ENCODE peak calls at places on chromosomes 11 and 22, in nine cellular contexts. One of them, this sample, is unnamed.

GRCh38 chr11:116373107-116373506 is 399.7 kb downstream of the BUD13 start:
- DNase-seq in WTC11: no peak
- DNase-seq in AG10803: no peak
- DNase-seq in endothelial cell: no peak
- DNase-seq in endodermal cell: no peak
- DNase-seq in adrenal gland: no peak
- DNase-seq in pancreas: no peak
- DNase-seq in HepG2: no peak
- DNase-seq in left lung: no peak
- DNase-seq in this sample: no peak

GRCh38 chr11:123798513-123799252 is 7.5 kb downstream of the OR6M1 start:
- DNase-seq in WTC11: no peak
- DNase-seq in AG10803: no peak
- DNase-seq in endothelial cell: no peak
- DNase-seq in endodermal cell: no peak
- DNase-seq in adrenal gland: no peak
- DNase-seq in pancreas: peak; percentile 40
- DNase-seq in HepG2: no peak
- DNase-seq in left lung: no peak
- DNase-seq in this sample: no peak

GRCh38 chr11:623999-624704 is 603 bp downstream of the CDHR5 start:
- DNase-seq in WTC11: no peak
- DNase-seq in AG10803: peak; percentile 18
- DNase-seq in endothelial cell: no peak
- DNase-seq in endodermal cell: peak; percentile 47
- DNase-seq in adrenal gland: no peak
- DNase-seq in pancreas: no peak
- DNase-seq in HepG2: no peak
- DNase-seq in left lung: no peak
- DNase-seq in this sample: no peak

GRCh38 chr11:35786918-35787557 is 124.5 kb downstream of the TRIM44 start:
- DNase-seq in WTC11: peak; percentile 17
- DNase-seq in AG10803: peak; percentile 77
- DNase-seq in endothelial cell: no peak
- DNase-seq in endodermal cell: peak; percentile 57
- DNase-seq in adrenal gland: no peak
- DNase-seq in pancreas: no peak
- DNase-seq in HepG2: no peak
- DNase-seq in left lung: no peak
- DNase-seq in this sample: peak; percentile 21

GRCh38 chr11:15629690-15630321 is 515.1 kb downstream of the INSC start:
- DNase-seq in WTC11: peak; percentile 74
- DNase-seq in AG10803: no peak
- DNase-seq in endothelial cell: peak; percentile 56
- DNase-seq in endodermal cell: peak; percentile 90
- DNase-seq in adrenal gland: no peak
- DNase-seq in pancreas: peak; percentile 13
- DNase-seq in HepG2: peak; percentile 16
- DNase-seq in left lung: no peak
- DNase-seq in this sample: peak; percentile 22

GRCh38 chr11:61725632-61726280 is 26.7 kb upstream of the MYRF start:
- DNase-seq in WTC11: no peak
- DNase-seq in AG10803: no peak
- DNase-seq in endothelial cell: no peak
- DNase-seq in endodermal cell: no peak
- DNase-seq in adrenal gland: no peak
- DNase-seq in pancreas: no peak
- DNase-seq in HepG2: no peak
- DNase-seq in left lung: no peak
- DNase-seq in this sample: no peak

GRCh38 chr11:86955674-86956522 is 703 bp upstream of the FZD4 start:
- DNase-seq in WTC11: peak; percentile 84
- DNase-seq in AG10803: peak; percentile 47
- DNase-seq in endothelial cell: peak; percentile 90
- DNase-seq in endodermal cell: peak; percentile 94
- DNase-seq in adrenal gland: peak; percentile 88
- DNase-seq in pancreas: peak; percentile 81
- DNase-seq in HepG2: peak; percentile 88
- DNase-seq in left lung: peak; percentile 80
- DNase-seq in this sample: peak; percentile 69

GRCh38 chr11:111748035-111748804 is 18.0 kb downstream of the PPP2R1B start:
- DNase-seq in WTC11: no peak
- DNase-seq in AG10803: no peak
- DNase-seq in endothelial cell: no peak
- DNase-seq in endodermal cell: no peak
- DNase-seq in adrenal gland: no peak
- DNase-seq in pancreas: no peak
- DNase-seq in HepG2: no peak
- DNase-seq in left lung: no peak
- DNase-seq in this sample: no peak

GRCh38 chr11:36412781-36413383 is 97.2 kb downstream of the TRAF6 start:
- DNase-seq in WTC11: no peak
- DNase-seq in AG10803: no peak
- DNase-seq in endothelial cell: no peak
- DNase-seq in endodermal cell: peak; percentile 17
- DNase-seq in adrenal gland: no peak
- DNase-seq in pancreas: no peak
- DNase-seq in HepG2: no peak
- DNase-seq in left lung: no peak
- DNase-seq in this sample: no peak

GRCh38 chr11:61587951-61588695 is 7.2 kb upstream of the SYT7 start:
- DNase-seq in WTC11: peak; percentile 96
- DNase-seq in AG10803: no peak
- DNase-seq in endothelial cell: peak; percentile 60
- DNase-seq in endodermal cell: peak; percentile 96
- DNase-seq in adrenal gland: peak; percentile 73
- DNase-seq in pancreas: peak; percentile 57
- DNase-seq in HepG2: no peak
- DNase-seq in left lung: peak; percentile 67
- DNase-seq in this sample: no peak

GRCh38 chr11:78379039-78379670 is 38.5 kb downstream of the GAB2 start:
- DNase-seq in WTC11: no peak
- DNase-seq in AG10803: peak; percentile 30
- DNase-seq in endothelial cell: no peak
- DNase-seq in endodermal cell: no peak
- DNase-seq in adrenal gland: no peak
- DNase-seq in pancreas: no peak
- DNase-seq in HepG2: no peak
- DNase-seq in left lung: no peak
- DNase-seq in this sample: no peak

GRCh38 chr22:37638351-37639069 is 959 bp upstream of the SH3BP1 start:
- DNase-seq in WTC11: peak; percentile 21
- DNase-seq in AG10803: no peak
- DNase-seq in endothelial cell: no peak
- DNase-seq in endodermal cell: peak; percentile 77
- DNase-seq in adrenal gland: no peak
- DNase-seq in pancreas: no peak
- DNase-seq in HepG2: peak; percentile 60
- DNase-seq in left lung: no peak
- DNase-seq in this sample: no peak

GRCh38 chr11:47858169-47858543 is 10.0 kb upstream of the NUP160 start:
- DNase-seq in WTC11: no peak
- DNase-seq in AG10803: peak; percentile 91
- DNase-seq in endothelial cell: no peak
- DNase-seq in endodermal cell: no peak
- DNase-seq in adrenal gland: no peak
- DNase-seq in pancreas: no peak
- DNase-seq in HepG2: no peak
- DNase-seq in left lung: no peak
- DNase-seq in this sample: no peak

GRCh38 chr11:104852811-104853210 is 45.4 kb downstream of the CASP12 start:
- DNase-seq in WTC11: no peak
- DNase-seq in AG10803: no peak
- DNase-seq in endothelial cell: no peak
- DNase-seq in endodermal cell: no peak
- DNase-seq in adrenal gland: no peak
- DNase-seq in pancreas: no peak
- DNase-seq in HepG2: no peak
- DNase-seq in left lung: no peak
- DNase-seq in this sample: no peak

GRCh38 chr11:12868315-12869073 is 140.6 kb upstream of the RASSF10 start:
- DNase-seq in WTC11: no peak
- DNase-seq in AG10803: no peak
- DNase-seq in endothelial cell: no peak
- DNase-seq in endodermal cell: no peak
- DNase-seq in adrenal gland: no peak
- DNase-seq in pancreas: no peak
- DNase-seq in HepG2: no peak
- DNase-seq in left lung: no peak
- DNase-seq in this sample: no peak
- TF ChIP-seq CTCF in WTC11: no peak
- TF ChIP-seq CTCF in AG10803: peak; percentile 36
- TF ChIP-seq CTCF in endothelial cell: no peak
- TF ChIP-seq CTCF in endodermal cell: peak; percentile 62
- TF ChIP-seq CTCF in adrenal gland: peak; percentile 22
- TF ChIP-seq CTCF in pancreas: no peak
- TF ChIP-seq CTCF in HepG2: peak; percentile 23
- TF ChIP-seq CTCF in left lung: no peak
- TF ChIP-seq CTCF in this sample: no peak

DNA sequence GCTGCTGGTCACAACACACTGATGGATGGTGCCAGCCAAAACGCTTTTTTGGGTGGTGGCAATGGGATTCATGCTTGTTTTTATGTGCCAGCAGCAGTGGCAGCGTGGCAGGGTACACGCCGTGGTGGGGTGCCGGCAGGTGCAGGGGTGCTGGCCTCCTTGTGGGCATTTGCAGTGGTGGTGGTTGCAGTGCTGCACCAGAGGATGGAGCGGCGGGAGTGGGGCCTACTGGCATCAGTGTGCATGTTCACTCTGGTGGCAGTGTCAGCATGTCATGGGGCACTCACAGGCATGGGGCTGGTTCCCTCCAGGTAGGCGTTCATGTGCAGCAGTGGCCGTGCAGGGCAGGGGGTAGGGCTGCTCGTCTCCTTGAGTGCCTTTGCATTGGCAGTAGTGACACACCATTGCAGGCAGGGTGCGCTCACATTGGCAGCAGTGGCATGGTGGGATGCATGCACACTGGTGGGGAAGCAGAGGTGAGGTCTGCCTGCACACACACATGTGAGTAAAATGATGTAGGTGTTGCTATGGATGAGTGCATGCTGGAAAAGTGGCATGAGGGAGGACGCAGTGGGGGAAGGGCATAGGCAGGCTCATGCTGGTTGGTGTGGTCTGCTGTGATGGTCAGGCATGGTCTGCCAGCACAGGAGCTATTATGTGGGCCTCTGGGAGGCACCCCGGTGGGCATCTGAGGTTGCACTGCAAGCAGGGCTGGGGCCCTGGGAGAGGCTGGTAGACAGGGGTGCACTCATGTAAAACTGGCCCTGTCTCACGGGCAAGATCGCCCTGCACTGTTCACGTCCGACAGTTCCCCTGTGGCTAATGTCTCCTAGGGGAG is 29.9 kb downstream of the CCDC15 start:
- DNase-seq in WTC11: no peak
- DNase-seq in AG10803: no peak
- DNase-seq in endothelial cell: no peak
- DNase-seq in endodermal cell: no peak
- DNase-seq in adrenal gland: no peak
- DNase-seq in pancreas: no peak
- DNase-seq in HepG2: no peak
- DNase-seq in left lung: no peak
- DNase-seq in this sample: no peak
- TF ChIP-seq CTCF in WTC11: no peak
- TF ChIP-seq CTCF in AG10803: no peak
- TF ChIP-seq CTCF in endothelial cell: no peak
- TF ChIP-seq CTCF in endodermal cell: peak; percentile 26
- TF ChIP-seq CTCF in adrenal gland: no peak
- TF ChIP-seq CTCF in pancreas: no peak
- TF ChIP-seq CTCF in HepG2: no peak
- TF ChIP-seq CTCF in left lung: no peak
- TF ChIP-seq CTCF in this sample: no peak

DNA sequence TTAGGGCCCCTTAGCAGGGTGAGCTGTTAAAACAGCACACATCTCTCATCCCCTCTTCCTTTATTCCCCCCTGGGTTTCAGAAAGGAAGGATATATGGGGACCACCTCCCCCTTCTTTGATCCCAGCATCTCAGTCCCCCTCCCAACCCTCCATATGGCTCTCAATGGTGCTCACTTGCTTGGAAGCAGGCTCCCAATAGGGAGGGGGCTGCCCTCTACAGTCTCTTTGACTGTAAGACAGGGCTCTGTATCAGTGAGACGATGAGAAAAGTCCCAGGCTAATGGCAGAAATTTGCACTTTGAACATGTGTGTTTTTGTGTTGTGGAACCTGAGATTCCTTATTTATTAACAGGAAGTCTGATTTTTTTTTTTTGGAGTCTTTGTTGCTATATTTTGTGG is 4.2 kb upstream of the CNTF start:
- DNase-seq in WTC11: no peak
- DNase-seq in AG10803: no peak
- DNase-seq in endothelial cell: no peak
- DNase-seq in endodermal cell: peak; percentile 52
- DNase-seq in adrenal gland: no peak
- DNase-seq in pancreas: no peak
- DNase-seq in HepG2: peak; percentile 21
- DNase-seq in left lung: no peak
- DNase-seq in this sample: no peak
- TF ChIP-seq CTCF in WTC11: no peak
- TF ChIP-seq CTCF in AG10803: no peak
- TF ChIP-seq CTCF in endothelial cell: no peak
- TF ChIP-seq CTCF in endodermal cell: peak; percentile 62
- TF ChIP-seq CTCF in adrenal gland: no peak
- TF ChIP-seq CTCF in pancreas: no peak
- TF ChIP-seq CTCF in HepG2: peak; percentile 42
- TF ChIP-seq CTCF in left lung: no peak
- TF ChIP-seq CTCF in this sample: no peak

DNA sequence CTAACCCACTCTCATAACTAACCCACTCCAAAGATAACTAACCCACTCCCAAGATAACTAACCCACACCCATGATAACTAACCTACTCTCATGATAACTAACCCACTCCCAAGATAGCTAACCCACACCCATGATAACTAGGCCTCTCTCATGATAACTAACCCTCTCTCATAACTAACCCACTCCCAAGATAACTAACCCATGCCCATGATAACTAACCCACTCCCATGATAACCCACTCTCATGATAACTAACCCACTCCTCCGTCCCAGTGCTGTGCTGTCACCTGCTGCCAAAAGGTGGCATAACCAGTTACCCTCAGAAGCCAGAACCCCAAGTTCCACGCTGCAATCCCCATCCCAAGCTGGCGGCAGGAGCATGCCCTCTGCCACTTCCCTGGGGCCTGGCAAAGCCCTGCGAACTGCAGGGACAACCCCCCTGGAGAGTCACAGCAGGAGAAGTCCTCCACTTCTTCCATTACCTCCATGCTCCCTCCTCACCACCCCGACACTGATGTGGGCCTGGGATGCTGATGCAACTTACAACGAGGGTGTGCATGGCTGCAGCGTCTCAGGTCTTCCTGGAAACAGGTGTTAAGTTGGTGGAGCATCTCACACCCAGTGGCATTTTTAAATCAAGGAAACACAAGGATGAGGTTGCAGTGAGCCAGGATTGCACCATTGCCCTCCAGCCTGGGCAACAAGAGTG is 30.8 kb upstream of the CELSR1 start:
- DNase-seq in WTC11: peak; percentile 12
- DNase-seq in AG10803: no peak
- DNase-seq in endothelial cell: no peak
- DNase-seq in endodermal cell: no peak
- DNase-seq in adrenal gland: no peak
- DNase-seq in pancreas: no peak
- DNase-seq in HepG2: no peak
- DNase-seq in left lung: peak; percentile 22
- DNase-seq in this sample: no peak
- TF ChIP-seq CTCF in WTC11: no peak
- TF ChIP-seq CTCF in AG10803: peak; percentile 15
- TF ChIP-seq CTCF in endothelial cell: no peak
- TF ChIP-seq CTCF in endodermal cell: peak; percentile 49
- TF ChIP-seq CTCF in adrenal gland: no peak
- TF ChIP-seq CTCF in pancreas: no peak
- TF ChIP-seq CTCF in HepG2: no peak
- TF ChIP-seq CTCF in left lung: no peak
- TF ChIP-seq CTCF in this sample: peak; percentile 13

This sample was measured in neural crest cell.